ENCODE peak calls at places on chromosomes 7 and 10, in eight cellular contexts. Z is HCT116, M is mammary epithelial cell, O is neural progenitor cell, Y is A673, F is PC-9, X is PC-3, U is astrocyte. V is an unnamed sample.

GRCh38 chr7:100691676-100692577 is 2.1 kb downstream of the GIGYF1 start:
- DNase-seq in Z (no peak), M (peak; percentile 50), O (peak; percentile 94), Y (peak; percentile 89), F (peak; percentile 72), X (peak; percentile 78), U (peak; percentile 25), V (no peak)

GRCh38 chr10:53606951-53607350 is 834.4 kb upstream of the MBL2 start:
- DNase-seq in Z (no peak), M (peak; percentile 29), O (no peak), Y (no peak), F (no peak), X (peak; percentile 75), U (no peak), V (no peak)

GRCh38 chr10:110802551-110803238 is 69.0 kb upstream of the PDCD4 start:
- DNase-seq in Z (no peak), M (peak; percentile 73), O (no peak), Y (peak; percentile 31), F (no peak), X (no peak), U (peak; percentile 94), V (no peak)

GRCh38 chr7:15571303-15571878 is 9.6 kb upstream of the AGMO start:
- DNase-seq in Z (no peak), M (peak; percentile 9), O (no peak), Y (peak; percentile 58), F (no peak), X (peak; percentile 55), U (peak; percentile 26), V (no peak)

GRCh38 chr10:75441196-75441595 is 9.8 kb downstream of the LRMDA start:
- DNase-seq in Z (no peak), M (no peak), O (no peak), Y (no peak), F (no peak), X (no peak), U (no peak), V (no peak)

GRCh38 chr10:4271193-4271592 is 486.2 kb upstream of the KLF6 start:
- DNase-seq in Z (no peak), M (no peak), O (no peak), Y (no peak), F (no peak), X (no peak), U (no peak), V (no peak)

GRCh38 chr7:5284304-5285281 is 1.9 kb downstream of the SLC29A4 start:
- DNase-seq in Z (peak; percentile 54), M (no peak), O (peak; percentile 88), Y (peak; percentile 35), F (peak; percentile 66), X (peak; percentile 29), U (no peak), V (no peak)

GRCh38 chr7:142357953-142358520 is 100.2 kb upstream of the PRSS58 start:
- DNase-seq in Z (peak; percentile 73), M (peak; percentile 65), O (peak; percentile 58), Y (peak; percentile 78), F (peak; percentile 71), X (peak; percentile 78), U (peak; percentile 59), V (peak; percentile 68)

GRCh38 chr10:75202321-75203096 is 8.1 kb upstream of the VDAC2 start:
- DNase-seq in Z (no peak), M (no peak), O (no peak), Y (no peak), F (no peak), X (peak; percentile 86), U (peak; percentile 46), V (no peak)

GRCh38 chr7:17184805-17185689 is 113.4 kb upstream of the AHR start:
- DNase-seq in Z (no peak), M (peak; percentile 9), O (no peak), Y (no peak), F (no peak), X (peak; percentile 71), U (peak; percentile 36), V (no peak)

GRCh38 chr10:70749756-70750155 is 35.4 kb downstream of the TBATA start:
- DNase-seq in Z (no peak), M (no peak), O (no peak), Y (no peak), F (no peak), X (no peak), U (no peak), V (no peak)

GRCh38 chr7:6307762-6308161 is 35.3 kb upstream of the CYTH3 start:
- DNase-seq in Z (no peak), M (no peak), O (no peak), Y (no peak), F (peak; percentile 69), X (no peak), U (no peak), V (no peak)

GRCh38 chr7:2482725-2483451 is 6.7 kb upstream of the GRIFIN start:
- DNase-seq in Z (no peak), M (no peak), O (no peak), Y (no peak), F (no peak), X (no peak), U (no peak), V (no peak)

GRCh38 chr10:69744971-69745370 is 56.7 kb upstream of the COL13A1 start:
- DNase-seq in Z (no peak), M (peak; percentile 44), O (no peak), Y (no peak), F (no peak), X (peak; percentile 71), U (no peak), V (no peak)

GRCh38 chr7:159020987-159021386 is 123.7 kb downstream of the VIPR2 start:
- DNase-seq in Z (peak; percentile 70), M (no peak), O (peak; percentile 71), Y (peak; percentile 28), F (no peak), X (no peak), U (no peak), V (no peak)

GRCh38 chr10:96831200-96831866 is 765 bp upstream of the LCOR start:
- DNase-seq in Z (no peak), M (no peak), O (no peak), Y (no peak), F (no peak), X (no peak), U (no peak), V (no peak)

GRCh38 chr10:111360260-111360925 is 283.6 kb downstream of the ADRA2A start:
- DNase-seq in Z (peak; percentile 64), M (peak; percentile 19), O (peak; percentile 78), Y (peak; percentile 24), F (peak; percentile 10), X (peak; percentile 33), U (no peak), V (no peak)

GRCh38 chr10:121613456-121613855 is 15.2 kb upstream of the FGFR2 start:
- DNase-seq in Z (no peak), M (no peak), O (no peak), Y (no peak), F (no peak), X (no peak), U (no peak), V (no peak)

GRCh38 chr10:100645609-100646008 is 99.8 kb upstream of the PAX2 start:
- DNase-seq in Z (no peak), M (no peak), O (no peak), Y (no peak), F (no peak), X (no peak), U (no peak), V (no peak)

GRCh38 chr7:116864084-116864483 is 1.7 kb downstream of the CAPZA2 start:
- DNase-seq in Z (no peak), M (no peak), O (no peak), Y (no peak), F (no peak), X (no peak), U (no peak), V (no peak)
- H3K27ac ChIP-seq in Z (no peak overlapping the region), M (peak overlapping the region; percentile 88), O (no peak overlapping the region), Y (peak overlapping the region; percentile 90), F (no peak overlapping the region), X (no peak overlapping the region), U (peak overlapping the region; percentile 92), V (no peak overlapping the region)

GRCh38 chr7:47536705-47537611 is 45.0 kb downstream of the TNS3 start:
- DNase-seq in Z (no peak), M (no peak), O (peak; percentile 82), Y (no peak), F (no peak), X (peak; percentile 56), U (peak; percentile 75), V (no peak)
- H3K4me3 ChIP-seq in Z (no peak overlapping the region), M (peak overlapping the region; percentile 42), O (peak overlapping the region; percentile 64), Y (no peak overlapping the region), F (no peak overlapping the region), X (peak overlapping the region; percentile 66), U (peak overlapping the region; percentile 56), V (peak overlapping the region; percentile 76)

GRCh38 chr7:131655866-131656265 is 99.4 kb upstream of the PODXL start:
- DNase-seq in Z (no peak), M (no peak), O (no peak), Y (no peak), F (no peak), X (no peak), U (no peak), V (no peak)

GRCh38 chr7:131653418-131654248 is 97.2 kb upstream of the PODXL start:
- DNase-seq in Z (no peak), M (no peak), O (no peak), Y (no peak), F (peak; percentile 23), X (peak; percentile 26), U (no peak), V (no peak)

GRCh38 chr7:131654249-131654558 is 97.8 kb upstream of the PODXL start:
- DNase-seq in Z (no peak), M (no peak), O (no peak), Y (no peak), F (no peak), X (no peak), U (no peak), V (no peak)

GRCh38 chr7:131655447-131655846 is 99.0 kb upstream of the PODXL start:
- DNase-seq in Z (no peak), M (no peak), O (no peak), Y (no peak), F (no peak), X (no peak), U (no peak), V (no peak)

GRCh38 chr7:131654668-131655326 is 98.4 kb upstream of the PODXL start:
- DNase-seq in Z (peak; percentile 68), M (peak; percentile 40), O (peak; percentile 91), Y (peak; percentile 92), F (peak; percentile 90), X (peak; percentile 83), U (peak; percentile 44), V (peak; percentile 40)
- TF ChIP-seq EZH2 in Z (no peak), M (no peak), O (no peak), Y (no peak), F (no peak), X (no peak), U (no peak), V (no peak)

GRCh38 chr7:76328390-76328789 is 25.9 kb downstream of the HSPB1 start:
- DNase-seq in Z (no peak), M (no peak), O (no peak), Y (no peak), F (no peak), X (no peak), U (no peak), V (no peak)

GRCh38 chr7:76330245-76330644 is 27.8 kb downstream of the HSPB1 start:
- DNase-seq in Z (no peak), M (no peak), O (no peak), Y (no peak), F (no peak), X (no peak), U (no peak), V (no peak)

GRCh38 chr7:76329479-76329878 is 27.0 kb downstream of the HSPB1 start:
- DNase-seq in Z (no peak), M (no peak), O (no peak), Y (no peak), F (no peak), X (no peak), U (no peak), V (no peak)

GRCh38 chr7:76332073-76332472 is 26.7 kb downstream of the YWHAG start:
- DNase-seq in Z (no peak), M (no peak), O (no peak), Y (no peak), F (no peak), X (no peak), U (no peak), V (no peak)

GRCh38 chr7:76330673-76331072 is 28.1 kb downstream of the YWHAG start:
- DNase-seq in Z (no peak), M (no peak), O (no peak), Y (no peak), F (no peak), X (no peak), U (no peak), V (no peak)
- H3K27ac ChIP-seq in Z (no peak overlapping the region), M (no peak overlapping the region), O (no peak overlapping the region), Y (peak overlapping the region; percentile 41), F (no peak overlapping the region), X (no peak overlapping the region), U (no peak overlapping the region), V (peak overlapping the region; percentile 5)